ENCODE peak calls at places on chromosomes 11 and 22, in nine cellular contexts. D, L, A, C, N, E, F, I and Y are unnamed samples.

GRCh38 chr11:102192349-102193066 is 82.3 kb downstream of the YAP1 start:
- DNase-seq in D (no peak), L (no peak), A (no peak), C (no peak), N (no peak), E (no peak), F (no peak), I (no peak), Y (no peak)

GRCh38 chr22:49005557-49005956 is 822.1 kb downstream of the BRD1 start:
- DNase-seq in D (no peak), L (no peak), A (no peak), C (no peak), N (peak), E (no peak), F (no peak), I (no peak), Y (no peak)

GRCh38 chr11:112555491-112556364 is 295.1 kb upstream of the PLET1 start:
- DNase-seq in D (peak), L (peak), A (peak), C (no peak), N (peak), E (peak), F (peak), I (peak), Y (peak)

GRCh38 chr11:15034687-15035267 is 38.6 kb upstream of the CALCB start:
- DNase-seq in D (peak), L (no peak), A (no peak), C (no peak), N (no peak), E (no peak), F (no peak), I (no peak), Y (no peak)

GRCh38 chr11:37364246-37364839 is 766.3 kb upstream of the RAG2 start:
- DNase-seq in D (no peak), L (no peak), A (no peak), C (no peak), N (no peak), E (no peak), F (no peak), I (no peak), Y (no peak)

GRCh38 chr11:12066799-12067508 is 43.4 kb upstream of the MICAL2 start:
- DNase-seq in D (no peak), L (no peak), A (peak), C (no peak), N (no peak), E (no peak), F (no peak), I (peak), Y (no peak)

GRCh38 chr11:64436025-64436424 is 77.1 kb downstream of the RPS6KA4 start:
- DNase-seq in D (no peak), L (no peak), A (no peak), C (no peak), N (no peak), E (no peak), F (no peak), I (no peak), Y (no peak)

GRCh38 chr11:64093233-64094039 is 57.7 kb downstream of the FLRT1 start:
- DNase-seq in D (no peak), L (no peak), A (no peak), C (no peak), N (no peak), E (no peak), F (peak), I (no peak), Y (no peak)

GRCh38 chr11:827146-827860 is 416 bp upstream of the CRACR2B start:
- DNase-seq in D (no peak), L (no peak), A (peak), C (no peak), N (peak), E (no peak), F (peak), I (no peak), Y (no peak)

GRCh38 chr11:94968334-94968958 is 4.9 kb downstream of the CWC15 start:
- DNase-seq in D (no peak), L (no peak), A (no peak), C (no peak), N (no peak), E (no peak), F (no peak), I (peak), Y (no peak)

GRCh38 chr11:35005156-35005780 is 88.8 kb downstream of the PDHX start:
- DNase-seq in D (no peak), L (no peak), A (peak), C (no peak), N (no peak), E (no peak), F (no peak), I (no peak), Y (no peak)

GRCh38 chr11:120142072-120142423 is 4.1 kb upstream of the TRIM29 start:
- DNase-seq in D (no peak), L (no peak), A (no peak), C (no peak), N (peak), E (no peak), F (no peak), I (no peak), Y (no peak)

GRCh38 chr22:50471962-50472361 is 2.9 kb downstream of the SBF1 start:
- DNase-seq in D (no peak), L (no peak), A (no peak), C (no peak), N (no peak), E (no peak), F (no peak), I (no peak), Y (no peak)

GRCh38 chr11:85941380-85941973 is 86.3 kb downstream of the CCDC83 start:
- DNase-seq in D (no peak), L (peak), A (peak), C (no peak), N (peak), E (no peak), F (peak), I (peak), Y (peak)

GRCh38 chr22:27990879-27991278 is 71.8 kb upstream of the PITPNB start:
- DNase-seq in D (peak), L (peak), A (peak), C (no peak), N (peak), E (peak), F (peak), I (peak), Y (peak)

GRCh38 chr11:2621919-2622318 is 77.9 kb downstream of the KCNQ1OT1 start:
- DNase-seq in D (no peak), L (no peak), A (no peak), C (no peak), N (no peak), E (no peak), F (no peak), I (no peak), Y (no peak)

GRCh38 chr11:70517996-70518907 is 119.9 kb downstream of the CTTN start:
- DNase-seq in D (peak), L (no peak), A (no peak), C (no peak), N (no peak), E (no peak), F (no peak), I (peak), Y (peak)

GRCh38 chr22:39215430-39216142 is 29.2 kb downstream of the PDGFB start:
- DNase-seq in D (no peak), L (no peak), A (no peak), C (no peak), N (peak), E (peak), F (peak), I (no peak), Y (no peak)

GRCh38 chr11:69267395-69267805 is 26.6 kb upstream of the MYEOV start:
- DNase-seq in D (no peak), L (no peak), A (no peak), C (no peak), N (no peak), E (no peak), F (no peak), I (no peak), Y (no peak)

GRCh38 chr11:706957-707816 is 1.2 kb downstream of the EPS8L2 start:
- DNase-seq in D (peak), L (no peak), A (peak), C (no peak), N (no peak), E (no peak), F (no peak), I (no peak), Y (peak)

GRCh38 chr11:29161216-29161615 is 855.6 kb downstream of the KCNA4 start:
- DNase-seq in D (no peak), L (no peak), A (no peak), C (no peak), N (no peak), E (no peak), F (no peak), I (peak), Y (no peak)

GRCh38 chr22:44805663-44806062 is 53.3 kb downstream of the ARHGAP8 start:
- DNase-seq in D (no peak), L (no peak), A (no peak), C (no peak), N (no peak), E (no peak), F (no peak), I (no peak), Y (no peak)

GRCh38 chr11:118921929-118922744 is 3.6 kb downstream of the BCL9L start:
- DNase-seq in D (peak), L (no peak), A (peak), C (peak), N (peak), E (no peak), F (no peak), I (peak), Y (no peak)

GRCh38 chr11:130606781-130607511 is 158.5 kb downstream of the ADAMTS15 start:
- DNase-seq in D (no peak), L (peak), A (no peak), C (no peak), N (no peak), E (no peak), F (no peak), I (peak), Y (no peak)

GRCh38 chr11:112637046-112637445 is 324.2 kb upstream of the NCAM1 start:
- DNase-seq in D (no peak), L (no peak), A (no peak), C (no peak), N (no peak), E (no peak), F (no peak), I (no peak), Y (no peak)

DNA sequence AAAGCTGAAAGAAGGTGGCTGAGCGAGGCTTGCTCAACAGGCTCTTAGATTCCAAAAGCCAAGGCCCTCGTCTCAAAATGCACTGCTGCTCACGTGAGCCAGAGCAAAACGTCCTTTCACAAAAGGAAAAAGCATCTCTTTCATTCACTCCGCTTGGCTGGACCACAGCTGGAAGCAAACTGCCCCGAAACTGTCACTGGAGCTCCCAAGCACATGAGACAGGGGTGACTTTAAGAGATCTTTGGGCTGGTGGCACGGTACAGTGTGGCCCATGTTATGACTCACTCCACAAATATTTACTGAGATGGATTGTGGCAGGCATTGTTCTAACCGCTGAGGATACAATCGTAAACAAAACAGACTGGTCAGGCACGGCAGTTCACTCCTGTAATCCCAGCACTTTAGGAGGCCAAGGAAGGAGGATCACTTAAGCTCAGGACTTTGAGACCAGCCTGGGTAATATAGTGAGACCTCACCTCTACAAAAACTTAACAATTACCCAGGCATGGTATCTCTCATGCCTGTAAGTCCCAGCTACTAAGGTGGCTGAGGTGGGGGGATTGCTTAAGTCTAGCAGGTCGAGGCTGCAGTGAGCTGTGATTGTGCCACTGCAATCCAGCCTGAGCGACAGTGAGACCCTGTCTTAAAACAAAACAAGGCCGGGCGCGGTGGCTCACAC is 3.6 kb downstream of the PLA2G6 start:
- DNase-seq in D (no peak), L (peak), A (peak), C (peak), N (no peak), E (peak), F (peak), I (peak), Y (peak)
- TF ChIP-seq POLR2A in D (no peak), L (no peak), A (no peak), C (no peak), N (no peak), E (no peak), F (no peak), I (no peak), Y (no peak)

DNA sequence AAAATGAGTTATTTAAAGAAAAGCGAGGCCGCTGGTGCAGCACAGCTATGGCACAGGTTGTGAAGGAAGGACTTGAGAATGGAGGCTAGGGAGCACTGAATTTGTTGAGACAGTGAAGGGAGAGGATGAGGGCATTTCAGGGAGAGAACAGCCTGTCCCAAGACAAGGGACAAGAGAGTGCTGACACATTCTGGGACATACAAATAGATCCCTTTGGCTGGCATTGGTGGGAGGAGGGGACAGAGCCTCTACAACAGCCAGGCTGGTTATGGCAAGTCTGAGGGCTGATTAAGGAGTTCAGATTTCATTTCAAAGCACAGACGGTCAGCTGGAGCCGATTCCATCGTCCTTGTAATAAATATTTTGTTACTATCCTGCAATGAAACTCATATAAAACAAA is 1.7 kb upstream of the SLC29A2 start:
- DNase-seq in D (no peak), L (no peak), A (no peak), C (peak), N (no peak), E (no peak), F (no peak), I (no peak), Y (no peak)
- TF ChIP-seq POLR2A in D (no peak), L (no peak), A (no peak), C (no peak), N (no peak), E (no peak), F (no peak), I (no peak), Y (no peak)

GRCh38 chr11:59560290-59560701 is 49.0 kb downstream of the OR4D9 start:
- DNase-seq in D (no peak), L (peak), A (peak), C (peak), N (peak), E (peak), F (peak), I (peak), Y (no peak)

GRCh38 chr11:59557940-59558643 is 46.8 kb downstream of the OR4D9 start:
- DNase-seq in D (no peak), L (no peak), A (no peak), C (no peak), N (no peak), E (no peak), F (no peak), I (no peak), Y (no peak)

GRCh38 chr11:59562292-59562691 is 51.0 kb downstream of the OR4D9 start:
- DNase-seq in D (no peak), L (no peak), A (no peak), C (no peak), N (no peak), E (no peak), F (no peak), I (no peak), Y (no peak)

GRCh38 chr11:59559886-59560285 is 48.5 kb downstream of the OR4D9 start:
- DNase-seq in D (no peak), L (no peak), A (no peak), C (peak), N (no peak), E (no peak), F (peak), I (no peak), Y (no peak)

GRCh38 chr11:59560702-59561469 is 49.5 kb downstream of the OR4D9 start:
- DNase-seq in D (peak), L (peak), A (peak), C (peak), N (peak), E (peak), F (peak), I (peak), Y (no peak)
- TF ChIP-seq POLR2A in D (peak), L (no peak), A (peak), C (no peak), N (no peak), E (no peak), F (peak), I (no peak), Y (peak)

GRCh38 chr22:41915035-41915782 is at the start of gene SHISA8:
- DNase-seq in D (no peak), L (no peak), A (peak), C (no peak), N (no peak), E (no peak), F (peak), I (peak), Y (no peak)
- TF ChIP-seq POLR2A in D (no peak), L (no peak), A (no peak), C (no peak), N (no peak), E (no peak), F (no peak), I (no peak), Y (no peak)

DNA sequence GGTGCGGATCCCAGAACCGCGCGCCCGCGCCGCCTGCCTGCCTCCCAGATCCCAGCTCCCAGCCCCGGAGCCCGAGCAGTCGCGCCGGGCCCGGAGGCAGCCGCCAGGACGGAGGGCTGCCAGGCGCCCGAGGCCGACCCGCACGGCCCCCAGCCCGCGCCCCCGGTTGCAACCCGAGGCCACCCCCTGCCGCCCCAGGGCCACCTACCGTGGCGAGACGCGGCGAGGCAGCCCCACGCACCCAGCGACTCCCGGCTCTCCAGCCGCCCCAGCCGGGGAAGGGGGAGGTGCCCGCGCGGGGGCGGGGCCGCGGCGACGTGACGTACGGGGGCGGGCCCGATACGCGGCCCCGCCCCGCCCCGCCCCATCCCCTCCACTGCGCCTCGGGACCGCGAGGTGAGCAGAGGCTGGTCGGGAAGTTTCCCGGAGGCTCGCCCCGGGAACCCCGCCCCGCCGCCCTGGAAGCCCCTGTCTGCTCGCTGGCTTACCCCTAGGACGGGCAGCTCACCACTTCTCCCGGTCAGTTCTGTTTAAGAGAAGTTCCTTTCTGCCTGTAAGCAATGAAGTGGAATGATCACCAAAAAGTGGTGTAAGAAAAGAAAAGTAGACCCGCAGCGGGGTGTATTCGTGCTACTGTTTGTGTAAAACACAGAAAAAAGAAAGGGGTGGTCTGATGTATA is at the start of gene TPST2:
- DNase-seq in D (peak), L (peak), A (peak), C (peak), N (peak), E (peak), F (peak), I (peak), Y (peak)
- TF ChIP-seq POLR2A in D (peak), L (peak), A (peak), C (peak), N (no peak), E (peak), F (peak), I (peak), Y (peak)

DNA sequence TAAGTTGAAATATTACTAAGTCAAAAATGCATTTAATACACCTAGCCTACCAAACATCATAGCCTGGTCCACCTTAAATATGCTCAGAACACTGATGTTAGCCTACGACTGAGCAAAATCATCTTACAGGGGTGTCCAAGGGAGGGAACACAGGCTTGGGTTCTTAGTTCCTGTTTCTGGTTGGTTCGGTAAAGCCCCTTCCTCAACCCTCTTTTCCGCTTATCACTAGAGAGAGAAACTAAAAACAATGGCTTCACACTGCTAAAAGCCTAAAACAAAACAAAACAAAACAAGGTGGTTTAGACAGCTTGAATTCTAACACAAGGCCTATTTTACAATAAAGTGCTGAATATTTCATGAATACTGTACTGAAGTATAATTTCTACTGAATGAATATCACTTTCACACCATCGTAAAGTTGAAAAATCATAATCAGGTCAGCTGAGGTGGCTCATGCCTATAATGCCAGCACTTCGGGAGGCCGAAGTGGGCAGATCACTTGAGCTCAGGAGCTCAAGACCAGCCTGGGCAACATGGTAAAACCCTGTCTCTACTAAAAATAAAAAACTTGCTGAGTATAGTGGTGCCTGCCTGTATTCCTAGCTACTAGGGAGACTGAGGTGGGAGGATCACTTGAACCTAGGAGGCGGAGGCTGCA is 118.0 kb downstream of the SIK3 start:
- DNase-seq in D (no peak), L (no peak), A (no peak), C (no peak), N (no peak), E (no peak), F (no peak), I (no peak), Y (no peak)
- TF ChIP-seq POLR2A in D (no peak), L (no peak), A (no peak), C (no peak), N (no peak), E (no peak), F (no peak), I (no peak), Y (no peak)

DNA sequence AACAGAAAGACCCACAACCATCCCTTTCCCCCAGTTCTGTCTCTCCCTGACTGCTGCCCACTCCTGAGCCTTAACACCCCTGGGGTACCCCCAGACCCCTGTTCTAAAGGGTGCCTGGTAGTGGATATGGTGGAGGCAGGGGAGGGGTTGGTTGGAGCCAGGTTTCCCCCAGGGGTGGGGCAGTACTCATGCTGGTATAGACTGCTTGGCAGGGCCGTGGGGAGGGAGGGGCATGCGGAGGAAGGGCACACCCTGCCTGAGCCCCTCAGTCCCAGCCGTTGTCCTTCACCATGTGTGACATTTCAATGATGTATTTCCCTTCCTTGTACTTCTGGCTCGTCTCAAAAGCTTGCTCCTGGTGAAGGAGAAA is 4.0 kb downstream of the YPEL4 start:
- DNase-seq in D (no peak), L (no peak), A (no peak), C (no peak), N (peak), E (no peak), F (no peak), I (no peak), Y (no peak)
- TF ChIP-seq POLR2A in D (no peak), L (no peak), A (no peak), C (no peak), N (no peak), E (no peak), F (no peak), I (no peak), Y (no peak)